ENCODE peak calls at places on chromosomes 13 and 19, in nine cellular contexts. J is ovary, D is body of pancreas, N is heart left ventricle, S is Peyer's patch, A is A549, Q is esophagus squamous epithelium, F is tibial nerve, O is uterus. Y is an unnamed sample. For H3K4me1, the result is how much of the 10 kb centered on the place peaks cover.

GRCh38 chr13:44088409-44088808 is 208.7 kb downstream of the LACC1 start:
- DNase-seq in J (no peak), D (no peak), N (no peak), S (no peak), A (no peak), Q (no peak), F (no peak), O (no peak), Y (no peak)

GRCh38 chr19:1510442-1510806 is 2.4 kb downstream of the ADAMTSL5 start:
- DNase-seq in J (no peak), D (no peak), N (no peak), S (no peak), A (no peak), Q (no peak), F (no peak), O (no peak), Y (no peak)

GRCh38 chr13:65133094-65133493 is 2097.0 kb downstream of the PCDH9 start:
- DNase-seq in J (no peak), D (no peak), N (no peak), S (no peak), A (no peak), Q (no peak), F (no peak), O (no peak), Y (no peak)

GRCh38 chr19:47619763-47620162 is 10.8 kb downstream of the BICRA start:
- DNase-seq in J (no peak), D (no peak), N (no peak), S (no peak), A (no peak), Q (no peak), F (no peak), O (no peak), Y (no peak)

GRCh38 chr19:41377977-41378707 is 1.8 kb downstream of the TMEM91 start:
- DNase-seq in J (no peak), D (no peak), N (no peak), S (no peak), A (no peak), Q (no peak), F (no peak), O (peak), Y (no peak)

GRCh38 chr13:30739646-30740642 is 4.6 kb downstream of the ALOX5AP start:
- DNase-seq in J (no peak), D (no peak), N (no peak), S (no peak), A (peak), Q (no peak), F (no peak), O (no peak), Y (no peak)

GRCh38 chr13:67137044-67137735 is 92.9 kb downstream of the PCDH9 start:
- DNase-seq in J (no peak), D (no peak), N (no peak), S (no peak), A (no peak), Q (no peak), F (no peak), O (no peak), Y (no peak)

GRCh38 chr19:31270897-31271568 is 78.2 kb downstream of the TSHZ3 start:
- DNase-seq in J (no peak), D (peak), N (no peak), S (peak), A (no peak), Q (no peak), F (no peak), O (peak), Y (peak)

GRCh38 chr13:48576448-48576993 is 43.6 kb upstream of the RCBTB2 start:
- DNase-seq in J (no peak), D (no peak), N (no peak), S (no peak), A (no peak), Q (no peak), F (no peak), O (no peak), Y (no peak)

GRCh38 chr19:12769689-12770088 is 5.7 kb downstream of the HOOK2 start:
- DNase-seq in J (no peak), D (no peak), N (no peak), S (peak), A (no peak), Q (no peak), F (no peak), O (no peak), Y (no peak)

GRCh38 chr13:99717959-99718674 is 216.8 kb downstream of the TM9SF2 start:
- DNase-seq in J (no peak), D (no peak), N (no peak), S (no peak), A (no peak), Q (no peak), F (no peak), O (no peak), Y (no peak)

GRCh38 chr13:42392706-42393572 is 121.0 kb downstream of the AKAP11 start:
- DNase-seq in J (no peak), D (no peak), N (no peak), S (no peak), A (no peak), Q (no peak), F (no peak), O (no peak), Y (no peak)

GRCh38 chr19:34124828-34125227 is 47.5 kb upstream of the LSM14A start:
- DNase-seq in J (no peak), D (no peak), N (no peak), S (no peak), A (no peak), Q (no peak), F (no peak), O (no peak), Y (no peak)

GRCh38 chr13:113045214-113046007 is 60.2 kb upstream of the F7 start:
- DNase-seq in J (no peak), D (no peak), N (peak), S (no peak), A (no peak), Q (no peak), F (no peak), O (no peak), Y (no peak)

GRCh38 chr19:55232986-55233385 is 4.4 kb upstream of the TMEM86B start:
- DNase-seq in J (no peak), D (no peak), N (no peak), S (no peak), A (no peak), Q (no peak), F (no peak), O (no peak), Y (no peak)

GRCh38 chr13:86765462-86765861 is 905.7 kb upstream of the SLITRK5 start:
- DNase-seq in J (no peak), D (no peak), N (no peak), S (no peak), A (no peak), Q (no peak), F (no peak), O (no peak), Y (no peak)

GRCh38 chr13:43360911-43361605 is 337.7 kb downstream of the DNAJC15 start:
- DNase-seq in J (no peak), D (no peak), N (no peak), S (no peak), A (no peak), Q (no peak), F (no peak), O (no peak), Y (no peak)

DNA sequence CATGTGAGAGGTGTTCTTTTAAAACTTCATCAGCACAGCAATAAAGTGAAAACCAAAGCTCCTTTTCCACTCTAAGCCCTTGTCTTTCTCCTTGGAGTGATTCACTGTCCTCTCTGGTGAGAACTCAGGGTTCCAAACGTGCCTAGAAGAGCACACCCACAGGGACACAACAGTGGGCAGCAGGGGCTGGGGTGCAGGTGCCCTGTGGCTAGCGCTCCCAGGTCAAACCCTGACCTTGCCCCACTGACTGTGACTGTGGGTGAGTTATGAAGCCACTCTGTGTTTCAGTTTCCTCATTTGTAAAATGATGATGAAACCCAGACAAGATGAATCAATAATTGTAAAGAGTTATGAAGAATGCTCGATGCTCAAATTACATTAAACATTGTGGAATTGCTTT is 37.6 kb upstream of the IGFL1 start:
- DNase-seq in J (no peak), D (no peak), N (no peak), S (no peak), A (no peak), Q (no peak), F (no peak), O (no peak), Y (no peak)
- H3K4me1 ChIP-seq in J (under half), D (under half), N (under half), S (under half), A (half or more), Q (under half), F (under half), O (under half), Y (under half)

GRCh38 chr19:16160445-16160942 is 12.8 kb downstream of the CIB3 start:
- DNase-seq in J (no peak), D (no peak), N (no peak), S (no peak), A (no peak), Q (no peak), F (no peak), O (no peak), Y (no peak)
- TF ChIP-seq POLR2A in J (no peak), D (no peak), N (no peak), S (no peak), A (no peak), Q (no peak), F (no peak), O (no peak), Y (no peak)

GRCh38 chr13:98474761-98475160 is 102.1 kb downstream of the STK24 start:
- DNase-seq in J (no peak), D (no peak), N (no peak), S (no peak), A (no peak), Q (no peak), F (no peak), O (no peak), Y (no peak)

GRCh38 chr13:98473792-98474153 is 103.1 kb downstream of the STK24 start:
- DNase-seq in J (no peak), D (no peak), N (no peak), S (no peak), A (no peak), Q (no peak), F (no peak), O (no peak), Y (no peak)

GRCh38 chr13:98475521-98475920 is 101.4 kb downstream of the STK24 start:
- DNase-seq in J (no peak), D (no peak), N (no peak), S (no peak), A (no peak), Q (no peak), F (no peak), O (no peak), Y (no peak)

GRCh38 chr13:98473135-98473791 is 103.6 kb downstream of the STK24 start:
- DNase-seq in J (no peak), D (peak), N (no peak), S (no peak), A (no peak), Q (no peak), F (no peak), O (no peak), Y (no peak)

GRCh38 chr13:98474292-98474691 is 102.6 kb downstream of the STK24 start:
- DNase-seq in J (no peak), D (no peak), N (no peak), S (no peak), A (no peak), Q (no peak), F (no peak), O (no peak), Y (no peak)
- H3K4me1 ChIP-seq in J (under half), D (under half), N (under half), S (under half), A (under half), Q (under half), F (under half), O (under half), Y (under half)

GRCh38 chr19:3411636-3412035 is 45.3 kb downstream of the NFIC start:
- DNase-seq in J (no peak), D (peak), N (no peak), S (no peak), A (no peak), Q (no peak), F (no peak), O (no peak), Y (no peak)

GRCh38 chr19:3407556-3408516 is 41.5 kb downstream of the NFIC start:
- DNase-seq in J (peak), D (peak), N (peak), S (no peak), A (no peak), Q (no peak), F (peak), O (peak), Y (no peak)

GRCh38 chr19:3408996-3409345 is 42.6 kb downstream of the NFIC start:
- DNase-seq in J (no peak), D (no peak), N (no peak), S (no peak), A (no peak), Q (no peak), F (no peak), O (no peak), Y (no peak)

GRCh38 chr19:3412066-3412465 is 45.7 kb downstream of the NFIC start:
- DNase-seq in J (no peak), D (no peak), N (no peak), S (no peak), A (no peak), Q (no peak), F (no peak), O (no peak), Y (no peak)

DNA sequence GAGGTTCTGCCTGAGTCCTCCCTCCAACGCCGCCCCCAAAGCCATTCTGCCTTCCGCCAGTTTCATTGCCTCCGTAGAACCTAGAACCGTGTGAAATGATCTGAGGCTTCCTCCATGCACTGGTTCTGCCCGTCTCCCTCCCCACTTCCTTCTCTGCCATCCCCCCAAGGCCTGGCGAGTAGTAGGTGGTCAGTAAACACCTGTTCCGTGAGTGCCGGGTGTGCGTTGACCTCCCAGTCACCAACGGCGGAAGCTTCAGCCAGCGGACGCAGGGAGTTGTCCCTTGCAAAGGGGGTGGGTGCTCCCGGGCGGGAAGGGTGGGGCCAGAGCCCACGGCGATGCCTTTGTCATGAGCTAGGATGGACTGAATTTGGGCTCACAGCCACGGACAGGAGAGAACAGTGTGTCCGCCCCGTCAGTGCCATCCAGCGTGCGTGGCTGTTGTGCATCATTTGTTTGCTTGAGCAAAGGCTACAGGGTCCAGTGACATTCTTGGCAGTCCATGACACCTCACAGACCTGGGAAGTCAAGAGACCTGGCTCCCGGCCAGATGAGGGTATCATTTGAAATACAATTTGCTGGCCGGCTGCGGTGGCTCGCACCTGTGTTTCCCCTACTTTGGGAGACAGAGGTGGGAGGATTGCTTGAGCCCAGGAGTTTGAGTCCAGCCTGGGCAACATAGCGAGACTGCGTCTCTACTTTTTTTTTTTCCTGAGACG is 43.1 kb downstream of the NFIC start:
- DNase-seq in J (peak), D (peak), N (peak), S (no peak), A (no peak), Q (no peak), F (peak), O (peak), Y (no peak)
- TF ChIP-seq POLR2A in J (no peak), D (no peak), N (peak), S (no peak), A (no peak), Q (no peak), F (no peak), O (no peak), Y (no peak)

DNA sequence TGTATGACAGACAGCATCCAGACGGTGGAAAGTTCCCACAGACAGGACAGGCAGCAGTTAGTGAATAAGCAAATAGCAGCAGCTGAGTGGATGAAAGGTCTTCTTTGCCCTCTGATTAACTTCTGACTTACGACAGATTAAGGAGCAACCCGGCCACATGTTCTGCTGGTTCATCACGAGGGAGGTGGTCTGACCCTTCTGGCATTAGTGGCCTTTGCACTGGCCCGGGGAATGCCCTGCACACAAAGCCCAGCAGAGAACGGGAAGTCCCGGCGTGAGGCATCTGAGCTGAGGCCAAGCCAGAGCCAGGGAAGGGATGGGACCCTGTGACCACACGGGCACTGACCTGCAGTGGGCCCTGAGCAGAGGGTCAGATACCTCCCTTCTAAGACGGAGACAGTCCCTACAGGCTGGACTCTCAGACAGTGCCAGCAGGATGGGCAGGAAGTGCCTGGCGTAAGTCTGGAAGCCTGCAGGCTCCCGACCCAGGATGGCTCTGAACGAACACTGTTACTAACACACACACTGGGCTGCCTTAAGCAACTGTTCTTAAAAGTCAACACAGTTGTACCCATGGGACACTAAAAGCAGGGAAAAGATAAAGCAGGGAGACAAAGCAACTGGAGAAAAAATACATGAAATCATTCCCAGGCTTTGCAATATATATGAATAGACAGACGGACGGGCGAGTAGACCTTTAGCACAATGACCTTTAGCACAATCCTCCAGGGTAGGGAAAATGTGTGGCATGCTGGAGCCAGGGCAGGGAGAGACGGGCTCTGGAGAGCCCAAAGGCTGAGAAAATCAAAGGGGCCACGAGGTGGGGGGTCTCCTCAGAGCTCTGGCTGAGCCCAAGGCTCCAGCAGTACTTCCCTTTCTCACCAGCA is 6.3 kb downstream of the C19orf12 start:
- DNase-seq in J (no peak), D (no peak), N (no peak), S (peak), A (no peak), Q (no peak), F (no peak), O (no peak), Y (peak)
- H3K4me1 ChIP-seq in J (under half), D (under half), N (under half), S (under half), A (under half), Q (under half), F (under half), O (under half), Y (half or more)

GRCh38 chr19:49677901-49678674 is 1.0 kb downstream of the PRMT1 start:
- DNase-seq in J (peak), D (peak), N (peak), S (peak), A (peak), Q (no peak), F (peak), O (peak), Y (peak)

GRCh38 chr19:49676136-49676689 is 858 bp upstream of the PRMT1 start:
- DNase-seq in J (peak), D (peak), N (peak), S (peak), A (peak), Q (no peak), F (peak), O (peak), Y (peak)

GRCh38 chr19:49678970-49679831 is 2.1 kb downstream of the PRMT1 start:
- DNase-seq in J (peak), D (no peak), N (peak), S (peak), A (no peak), Q (no peak), F (no peak), O (peak), Y (peak)

GRCh38 chr19:49676690-49677231 is 310 bp upstream of the PRMT1 start:
- DNase-seq in J (peak), D (peak), N (peak), S (peak), A (peak), Q (peak), F (peak), O (peak), Y (peak)

GRCh38 chr19:49677232-49677881 is at the start of gene PRMT1:
- DNase-seq in J (peak), D (no peak), N (no peak), S (no peak), A (no peak), Q (no peak), F (no peak), O (no peak), Y (peak)
- TF ChIP-seq POLR2A in J (peak), D (peak), N (peak), S (peak), A (peak), Q (peak), F (peak), O (peak), Y (peak)